ENCODE peak calls at places on chromosome 21, in eight cellular contexts. O, U, Q, S, F, T, V and B are unnamed samples.

GRCh38 chr21:21163904-21164303 is 165.7 kb downstream of the NCAM2 start:
- DNase-seq in O (peak; percentile 3), U (no peak), Q (peak; percentile 69), S (peak; percentile 71), F (peak; percentile 45), T (peak; percentile 49), V (peak; percentile 87), B (no peak)

GRCh38 chr21:43361493-43362296 is 65.2 kb downstream of the SIK1 start:
- DNase-seq in O (no peak), U (no peak), Q (peak; percentile 54), S (no peak), F (no peak), T (no peak), V (peak; percentile 75), B (no peak)

GRCh38 chr21:33155457-33155856 is 74.3 kb upstream of the IFNAR2 start:
- DNase-seq in O (no peak), U (no peak), Q (no peak), S (no peak), F (no peak), T (no peak), V (no peak), B (no peak)

GRCh38 chr21:45248893-45249381 is 38.8 kb downstream of the POFUT2 start:
- DNase-seq in O (no peak), U (peak; percentile 73), Q (peak; percentile 35), S (peak; percentile 36), F (no peak), T (peak; percentile 11), V (peak; percentile 36), B (peak; percentile 66)

GRCh38 chr21:31888936-31889371 is 16.1 kb downstream of the HUNK start:
- DNase-seq in O (no peak), U (peak; percentile 8), Q (no peak), S (no peak), F (no peak), T (no peak), V (no peak), B (no peak)

GRCh38 chr21:44436111-44436611 is 19.1 kb upstream of the LRRC3 start:
- DNase-seq in O (no peak), U (no peak), Q (no peak), S (no peak), F (no peak), T (no peak), V (no peak), B (peak; percentile 61)

GRCh38 chr21:46179708-46180078 is 4.6 kb downstream of the SPATC1L start:
- DNase-seq in O (no peak), U (peak; percentile 70), Q (no peak), S (no peak), F (no peak), T (no peak), V (no peak), B (no peak)

GRCh38 chr21:20639026-20639425 is 359.2 kb upstream of the NCAM2 start:
- DNase-seq in O (no peak), U (no peak), Q (peak; percentile 1), S (no peak), F (no peak), T (no peak), V (no peak), B (no peak)

GRCh38 chr21:45286671-45287437 is 841 bp downstream of the POFUT2 start:
- DNase-seq in O (no peak), U (peak; percentile 74), Q (no peak), S (peak; percentile 19), F (no peak), T (no peak), V (no peak), B (peak; percentile 75)

GRCh38 chr21:42732033-42732410 is 78.6 kb downstream of the PDE9A start:
- DNase-seq in O (no peak), U (peak; percentile 31), Q (no peak), S (no peak), F (no peak), T (no peak), V (no peak), B (no peak)

GRCh38 chr21:43753439-43753799 is 22.7 kb downstream of the CSTB start:
- DNase-seq in O (no peak), U (no peak), Q (no peak), S (no peak), F (no peak), T (no peak), V (no peak), B (no peak)

GRCh38 chr21:46269466-46269865 is 15.9 kb downstream of the MCM3AP start:
- DNase-seq in O (no peak), U (no peak), Q (no peak), S (no peak), F (no peak), T (no peak), V (no peak), B (no peak)